ENCODE peak calls at places on chromosomes 7 and 10, in four cellular contexts. One of them, this sample, is unnamed. For H3K36me3, the result is how much of the 10 kb centered on the place peaks cover.

GRCh38 chr10:4698075-4698474 is 127.9 kb upstream of the AKR1E2 start:
- DNase-seq in mesendoderm: no peak
- DNase-seq in neuronal stem cell: no peak
- DNase-seq in IMR-90: no peak
- DNase-seq in this sample: no peak

GRCh38 chr7:8051373-8051772 is 82.8 kb downstream of the GLCCI1 start:
- DNase-seq in mesendoderm: no peak
- DNase-seq in neuronal stem cell: no peak
- DNase-seq in IMR-90: no peak
- DNase-seq in this sample: no peak

GRCh38 chr10:133379152-133379800 is at the start of gene PAOX:
- DNase-seq in mesendoderm: peak
- DNase-seq in neuronal stem cell: peak
- DNase-seq in IMR-90: peak
- DNase-seq in this sample: peak

GRCh38 chr10:70693619-70694286 is 21.4 kb downstream of the ADAMTS14 start:
- DNase-seq in mesendoderm: no peak
- DNase-seq in neuronal stem cell: no peak
- DNase-seq in IMR-90: peak
- DNase-seq in this sample: no peak

GRCh38 chr7:128883622-128884549 is 21.2 kb downstream of the ATP6V1F start:
- DNase-seq in mesendoderm: peak
- DNase-seq in neuronal stem cell: peak
- DNase-seq in IMR-90: peak
- DNase-seq in this sample: peak

GRCh38 chr10:18683427-18683826 is 24.2 kb downstream of the ARL5B start:
- DNase-seq in mesendoderm: no peak
- DNase-seq in neuronal stem cell: no peak
- DNase-seq in IMR-90: peak
- DNase-seq in this sample: peak

GRCh38 chr10:91378061-91378460 is 32.1 kb upstream of the HECTD2 start:
- DNase-seq in mesendoderm: no peak
- DNase-seq in neuronal stem cell: no peak
- DNase-seq in IMR-90: peak
- DNase-seq in this sample: peak

GRCh38 chr10:91799580-91799975 is 1.4 kb downstream of the TNKS2 start:
- DNase-seq in mesendoderm: no peak
- DNase-seq in neuronal stem cell: no peak
- DNase-seq in IMR-90: peak
- DNase-seq in this sample: peak

GRCh38 chr7:47751068-47751467 is 169.2 kb upstream of the TNS3 start:
- DNase-seq in mesendoderm: no peak
- DNase-seq in neuronal stem cell: no peak
- DNase-seq in IMR-90: no peak
- DNase-seq in this sample: no peak

GRCh38 chr10:129942936-129943724 is 20.9 kb downstream of the EBF3 start:
- DNase-seq in mesendoderm: no peak
- DNase-seq in neuronal stem cell: no peak
- DNase-seq in IMR-90: no peak
- DNase-seq in this sample: no peak

GRCh38 chr10:80197972-80198591 is 7.3 kb downstream of the ANXA11 start:
- DNase-seq in mesendoderm: no peak
- DNase-seq in neuronal stem cell: no peak
- DNase-seq in IMR-90: no peak
- DNase-seq in this sample: no peak

GRCh38 chr10:86653987-86654386 is 360 bp upstream of the OPN4 start:
- DNase-seq in mesendoderm: no peak
- DNase-seq in neuronal stem cell: no peak
- DNase-seq in IMR-90: no peak
- DNase-seq in this sample: no peak
- H3K23ac ChIP-seq in mesendoderm: no peak
- H3K23ac ChIP-seq in neuronal stem cell: no peak
- H3K23ac ChIP-seq in IMR-90: no peak
- H3K23ac ChIP-seq in this sample: no peak

GRCh38 chr10:15131330-15131729 is 34.2 kb downstream of the RPP38 start:
- DNase-seq in mesendoderm: no peak
- DNase-seq in neuronal stem cell: no peak
- DNase-seq in IMR-90: no peak
- DNase-seq in this sample: no peak
- H3K36me3 ChIP-seq in mesendoderm: under half
- H3K36me3 ChIP-seq in neuronal stem cell: under half
- H3K36me3 ChIP-seq in IMR-90: under half
- H3K36me3 ChIP-seq in this sample: half or more

DNA sequence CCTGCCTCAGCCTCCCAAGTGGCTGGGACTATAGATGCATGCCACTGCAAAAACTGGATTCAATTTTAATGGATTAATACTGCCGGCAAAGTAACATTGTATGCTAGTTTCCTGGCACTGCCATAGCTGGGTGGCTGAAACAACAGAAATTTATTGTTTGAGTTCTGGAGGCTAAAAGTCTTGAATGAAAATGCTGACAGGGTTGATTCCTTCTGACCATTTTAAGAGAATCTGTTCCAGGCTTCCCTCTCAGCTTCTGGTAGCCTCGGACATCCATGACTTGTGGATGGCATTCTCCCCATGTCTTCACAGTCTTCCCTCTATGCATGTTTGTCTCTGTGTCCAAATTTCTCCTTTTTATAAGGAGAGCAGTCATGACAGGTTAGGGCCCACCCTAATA is 87.3 kb upstream of the ARID5B start:
- DNase-seq in mesendoderm: no peak
- DNase-seq in neuronal stem cell: no peak
- DNase-seq in IMR-90: no peak
- DNase-seq in this sample: no peak
- H3K23ac ChIP-seq in mesendoderm: no peak
- H3K23ac ChIP-seq in neuronal stem cell: no peak
- H3K23ac ChIP-seq in IMR-90: no peak
- H3K23ac ChIP-seq in this sample: no peak

GRCh38 chr7:44387427-44387826 is 62.0 kb upstream of the CAMK2B start:
- DNase-seq in mesendoderm: no peak
- DNase-seq in neuronal stem cell: no peak
- DNase-seq in IMR-90: no peak
- DNase-seq in this sample: no peak
- H3K36me3 ChIP-seq in mesendoderm: under half
- H3K36me3 ChIP-seq in neuronal stem cell: half or more
- H3K36me3 ChIP-seq in IMR-90: half or more
- H3K36me3 ChIP-seq in this sample: half or more

GRCh38 chr10:51427758-51428157 is 271.6 kb downstream of the CSTF2T start:
- DNase-seq in mesendoderm: no peak
- DNase-seq in neuronal stem cell: no peak
- DNase-seq in IMR-90: peak
- DNase-seq in this sample: no peak
- H3K23ac ChIP-seq in mesendoderm: no peak
- H3K23ac ChIP-seq in neuronal stem cell: no peak
- H3K23ac ChIP-seq in IMR-90: no peak
- H3K23ac ChIP-seq in this sample: no peak

DNA sequence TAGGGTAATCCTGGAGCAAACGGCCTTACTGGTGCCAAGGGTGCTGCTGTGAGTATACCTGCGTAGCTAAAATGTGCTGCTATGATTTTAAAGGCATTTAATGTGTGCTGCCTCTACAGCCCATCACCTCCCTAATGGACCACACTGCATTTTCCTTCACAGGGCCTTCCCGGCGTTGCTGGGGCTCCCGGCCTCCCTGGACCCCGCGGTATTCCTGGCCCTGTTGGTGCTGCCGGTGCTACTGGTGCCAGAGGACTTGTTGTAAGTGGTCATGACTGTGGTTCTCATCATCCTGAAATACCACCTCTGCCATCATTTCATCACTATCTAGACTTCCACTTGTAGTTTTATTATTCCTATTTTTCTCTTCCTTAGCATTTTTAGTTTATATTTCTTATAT is 14.9 kb downstream of the COL1A2 start:
- DNase-seq in mesendoderm: no peak
- DNase-seq in neuronal stem cell: no peak
- DNase-seq in IMR-90: no peak
- DNase-seq in this sample: no peak
- H3K36me3 ChIP-seq in mesendoderm: under half
- H3K36me3 ChIP-seq in neuronal stem cell: under half
- H3K36me3 ChIP-seq in IMR-90: half or more
- H3K36me3 ChIP-seq in this sample: under half

DNA sequence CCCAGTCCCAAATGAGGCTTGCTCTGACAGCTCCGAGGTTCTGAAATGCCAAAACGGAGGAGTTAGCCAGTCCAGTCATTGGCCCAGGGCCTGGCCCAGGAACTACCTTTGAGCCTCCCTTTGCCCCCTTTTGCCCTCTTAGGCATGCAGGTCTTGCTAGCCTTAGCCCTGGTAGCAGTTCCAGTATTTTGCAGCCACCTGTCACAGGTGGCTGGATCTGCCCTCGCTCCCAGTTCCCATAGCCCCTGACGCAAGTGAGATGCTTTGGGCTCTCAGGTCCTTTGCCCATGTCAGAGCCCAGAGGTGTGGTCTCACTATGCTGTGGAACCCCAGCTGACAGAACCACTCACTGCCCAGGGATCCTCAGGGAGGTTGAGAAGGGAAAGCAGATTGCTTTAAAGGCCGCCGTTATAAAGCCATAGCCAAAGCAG is 42.0 kb downstream of the GPRIN2 start:
- DNase-seq in mesendoderm: no peak
- DNase-seq in neuronal stem cell: no peak
- DNase-seq in IMR-90: no peak
- DNase-seq in this sample: no peak
- H3K23ac ChIP-seq in mesendoderm: no peak
- H3K23ac ChIP-seq in neuronal stem cell: no peak
- H3K23ac ChIP-seq in IMR-90: no peak
- H3K23ac ChIP-seq in this sample: no peak

DNA sequence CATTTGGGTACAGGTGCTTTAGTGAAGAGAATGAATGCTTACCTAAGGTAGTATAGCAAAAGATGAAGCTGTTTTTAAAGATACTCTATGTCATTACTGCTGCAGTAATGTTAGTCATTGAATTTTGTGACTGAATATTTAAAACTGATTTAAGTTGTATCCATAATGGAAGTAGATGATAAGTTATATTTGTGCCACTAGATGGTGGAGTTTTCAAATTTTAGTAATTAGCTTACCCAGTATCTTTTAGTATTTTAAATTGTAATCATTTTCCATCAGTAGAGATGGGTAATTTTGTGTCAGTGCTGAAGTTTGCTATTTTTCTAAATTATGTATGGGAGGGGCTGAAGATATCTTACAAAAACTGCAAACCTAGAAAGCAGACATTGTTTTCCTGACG is 25.2 kb downstream of the HBP1 start:
- DNase-seq in mesendoderm: no peak
- DNase-seq in neuronal stem cell: no peak
- DNase-seq in IMR-90: peak
- DNase-seq in this sample: no peak
- H3K36me3 ChIP-seq in mesendoderm: under half
- H3K36me3 ChIP-seq in neuronal stem cell: under half
- H3K36me3 ChIP-seq in IMR-90: under half
- H3K36me3 ChIP-seq in this sample: under half

GRCh38 chr7:46512901-46513431 is 591.9 kb upstream of the IGFBP3 start:
- DNase-seq in mesendoderm: no peak
- DNase-seq in neuronal stem cell: no peak
- DNase-seq in IMR-90: peak
- DNase-seq in this sample: peak

GRCh38 chr7:46515844-46516590 is 594.9 kb upstream of the IGFBP3 start:
- DNase-seq in mesendoderm: no peak
- DNase-seq in neuronal stem cell: no peak
- DNase-seq in IMR-90: no peak
- DNase-seq in this sample: no peak

GRCh38 chr7:46508541-46508940 is 587.5 kb upstream of the IGFBP3 start:
- DNase-seq in mesendoderm: no peak
- DNase-seq in neuronal stem cell: no peak
- DNase-seq in IMR-90: no peak
- DNase-seq in this sample: no peak

GRCh38 chr7:46507601-46508000 is 586.5 kb upstream of the IGFBP3 start:
- DNase-seq in mesendoderm: no peak
- DNase-seq in neuronal stem cell: no peak
- DNase-seq in IMR-90: no peak
- DNase-seq in this sample: no peak

GRCh38 chr7:46511442-46512215 is 590.6 kb upstream of the IGFBP3 start:
- DNase-seq in mesendoderm: no peak
- DNase-seq in neuronal stem cell: no peak
- DNase-seq in IMR-90: no peak
- DNase-seq in this sample: no peak
- H3K23ac ChIP-seq in mesendoderm: no peak
- H3K23ac ChIP-seq in neuronal stem cell: no peak
- H3K23ac ChIP-seq in IMR-90: no peak
- H3K23ac ChIP-seq in this sample: no peak

GRCh38 chr10:97474918-97475317 is 23.3 kb downstream of the MMS19 start:
- DNase-seq in mesendoderm: no peak
- DNase-seq in neuronal stem cell: no peak
- DNase-seq in IMR-90: no peak
- DNase-seq in this sample: no peak
- H3K36me3 ChIP-seq in mesendoderm: under half
- H3K36me3 ChIP-seq in neuronal stem cell: under half
- H3K36me3 ChIP-seq in IMR-90: under half
- H3K36me3 ChIP-seq in this sample: half or more